ENCODE peak calls at places on chromosomes 4 and X, in seven cellular contexts. W is K562, O is H1, F is SK-N-SH, U is HCT116, R is HepG2, T is GM12878. E is an unnamed sample.

GRCh38 chrX:5810636-5811035 is 418.0 kb downstream of the NLGN4X start:
- DNase-seq in U (no peak), F (no peak), T (no peak), W (no peak), O (no peak), R (no peak), E (no peak)

GRCh38 chrX:110847334-110847733 is 51.7 kb upstream of the CHRDL1 start:
- DNase-seq in F (peak), U (peak), O (no peak), W (peak), R (peak), T (peak), E (peak)

GRCh38 chr4:132824721-132825120 is 324.4 kb upstream of the PCDH10 start:
- DNase-seq in W (no peak), U (no peak), T (no peak), F (no peak), O (no peak), R (no peak), E (no peak)

GRCh38 chr4:181004056-181004455 is 1239.1 kb upstream of the TENM3 start:
- DNase-seq in U (no peak), W (no peak), O (no peak), F (no peak), T (no peak), R (no peak), E (no peak)

GRCh38 chr4:176856421-176856820 is 63.7 kb upstream of the VEGFC start:
- DNase-seq in R (no peak), O (no peak), U (no peak), F (no peak), T (no peak), W (no peak), E (no peak)

GRCh38 chr4:112830753-112831386 is 193.9 kb downstream of the LARP7 start:
- DNase-seq in U (no peak), W (no peak), F (no peak), T (no peak), O (no peak), R (no peak), E (no peak)

GRCh38 chr4:122152699-122153328 is 683 bp downstream of the BLTP1 start:
- DNase-seq in U (no peak), F (peak), R (peak), W (peak), T (no peak), O (no peak), E (no peak)

GRCh38 chr4:29304595-29304994 is 1415.6 kb upstream of the PCDH7 start:
- DNase-seq in F (no peak), T (no peak), W (no peak), R (no peak), U (no peak), O (no peak), E (peak)

GRCh38 chrX:132490086-132490419 is 1.2 kb upstream of the MBNL3 start:
- DNase-seq in U (no peak), F (no peak), O (no peak), R (peak), W (no peak), T (no peak), E (no peak)

GRCh38 chrX:42276982-42277690 is 353.8 kb upstream of the CASK start:
- DNase-seq in T (peak), O (no peak), W (no peak), R (peak), F (no peak), U (no peak), E (no peak)

GRCh38 chr4:87614292-87614890 is 6.1 kb downstream of the DSPP start:
- DNase-seq in W (no peak), U (no peak), F (no peak), O (no peak), R (no peak), T (no peak), E (no peak)

GRCh38 chrX:99777912-99778311 is 632.2 kb downstream of the PCDH19 start:
- DNase-seq in F (no peak), T (no peak), R (no peak), U (no peak), W (no peak), O (no peak), E (no peak)
- TF ChIP-seq JUND in F (no peak), T (no peak), R (no peak), U (no peak), W (no peak), O (no peak), E (no peak)

GRCh38 chr4:188021548-188022249 is 26.1 kb downstream of the ZFP42 start:
- DNase-seq in U (no peak), O (no peak), W (no peak), T (no peak), F (no peak), R (no peak), E (peak)
- TF ChIP-seq JUND in U (no peak), O (no peak), W (no peak), T (no peak), F (no peak), R (no peak), E (no peak)

DNA sequence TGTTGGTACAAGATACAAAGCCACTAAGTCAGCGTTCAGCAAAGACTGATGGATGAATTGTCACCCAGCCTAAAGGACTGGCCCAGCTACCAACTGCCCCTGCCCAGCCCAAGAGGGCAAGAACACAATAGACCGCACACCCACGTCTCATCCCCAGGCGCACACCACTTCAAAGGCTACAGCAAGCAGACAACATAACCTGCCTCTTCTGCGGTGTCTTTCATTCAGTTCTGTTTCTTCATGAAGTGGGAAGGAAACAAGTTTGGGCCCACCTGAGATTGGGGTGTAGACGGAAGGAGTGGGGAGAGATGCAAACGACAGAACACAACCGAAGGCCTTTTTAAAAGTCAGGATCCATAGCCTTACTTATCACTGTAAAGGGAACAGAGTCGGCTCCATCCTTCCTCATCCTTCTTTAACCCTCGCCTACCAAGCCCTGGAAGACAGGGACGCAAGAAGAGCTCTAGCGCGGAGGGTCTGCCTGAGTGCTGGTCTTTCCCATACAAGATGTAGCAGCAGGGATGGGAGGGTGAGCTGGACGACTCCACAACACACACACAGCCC is 691 bp downstream of the SCARB2 start:
- DNase-seq in W (no peak), U (no peak), R (no peak), T (no peak), O (no peak), F (peak), E (no peak)
- TF ChIP-seq JUND in W (no peak), U (no peak), R (no peak), T (no peak), O (no peak), F (no peak), E (no peak)

DNA sequence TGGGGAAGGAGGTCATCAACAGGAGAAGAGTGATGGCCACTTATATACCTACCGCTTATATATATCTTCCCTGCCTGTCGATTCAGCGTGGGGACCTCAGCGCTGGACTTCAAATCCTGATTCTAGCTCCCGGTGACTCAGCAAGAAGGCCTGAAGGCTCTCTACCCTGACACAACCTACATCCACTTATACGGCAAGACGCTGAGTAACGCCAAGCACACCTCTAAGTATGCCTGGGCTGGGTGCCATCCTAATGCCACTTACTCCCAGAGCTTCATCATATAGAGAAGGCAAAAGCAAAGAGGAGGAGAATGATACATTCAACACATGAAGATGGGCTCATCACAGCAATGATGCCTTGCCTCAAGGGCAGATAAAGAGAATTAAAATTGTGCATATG is 198.3 kb downstream of the CHIC2 start:
- DNase-seq in F (no peak), R (no peak), U (no peak), O (no peak), W (no peak), T (no peak), E (no peak)
- TF ChIP-seq JUND in F (no peak), R (no peak), U (no peak), O (no peak), W (no peak), T (no peak), E (no peak)

DNA sequence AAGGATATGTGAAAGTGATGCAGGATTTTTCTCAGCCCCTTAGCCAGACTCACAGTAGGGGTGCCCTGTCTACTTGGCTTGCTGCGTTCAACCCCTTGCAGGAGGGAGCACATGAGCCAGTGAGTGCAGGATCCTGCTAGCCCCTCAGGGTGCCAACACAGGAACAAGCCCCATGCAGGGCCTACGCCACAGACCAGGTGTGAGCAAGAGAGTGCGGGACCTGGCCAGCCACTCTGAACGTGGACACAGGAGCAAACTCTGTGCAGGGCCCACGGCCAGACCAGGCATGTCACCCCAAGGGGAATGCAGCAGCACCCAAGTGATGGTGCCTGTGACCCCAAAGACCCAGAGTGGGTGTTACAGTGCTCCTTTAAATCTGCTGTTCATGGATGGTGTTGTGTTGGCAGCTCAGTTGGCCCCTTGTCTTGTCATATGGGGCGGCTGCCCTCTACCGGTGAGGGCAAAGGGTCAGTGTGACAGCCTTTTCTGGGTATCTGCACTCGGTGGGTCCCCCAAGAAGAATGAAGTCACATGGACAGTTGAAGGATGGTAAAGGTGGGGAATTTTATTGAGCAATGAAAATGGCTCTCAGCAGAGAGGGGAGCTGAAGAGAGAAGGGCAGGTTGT is 188.4 kb upstream of the MAOA start:
- DNase-seq in O (no peak), T (no peak), U (no peak), F (no peak), R (peak), W (peak), E (peak)
- TF ChIP-seq JUND in O (no peak), T (no peak), U (no peak), F (no peak), R (no peak), W (no peak), E (no peak)

DNA sequence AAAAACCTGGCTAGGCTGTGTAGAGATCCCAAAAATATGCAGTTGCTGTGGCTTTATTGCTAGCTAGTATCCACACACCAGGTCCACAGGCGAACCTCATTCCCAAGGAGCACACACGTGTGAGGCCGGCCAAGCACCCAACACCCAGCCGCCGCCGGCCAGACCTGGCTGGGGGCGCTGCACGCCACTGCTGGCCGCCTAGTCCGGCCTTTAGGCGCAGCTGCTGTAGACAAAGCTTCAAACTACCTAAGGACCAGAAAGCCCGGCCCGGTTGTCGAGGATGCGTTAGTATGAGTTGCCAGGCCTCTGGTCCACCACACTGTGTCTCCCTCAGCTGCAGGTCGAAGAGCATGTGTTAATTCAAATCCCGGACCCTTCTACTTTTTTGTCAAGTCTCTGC is 3.1 kb downstream of the POU3F4 start:
- DNase-seq in O (no peak), F (peak), R (no peak), W (no peak), U (no peak), T (no peak), E (no peak)
- TF ChIP-seq JUND in O (no peak), F (no peak), R (no peak), W (no peak), U (no peak), T (no peak), E (no peak)

DNA sequence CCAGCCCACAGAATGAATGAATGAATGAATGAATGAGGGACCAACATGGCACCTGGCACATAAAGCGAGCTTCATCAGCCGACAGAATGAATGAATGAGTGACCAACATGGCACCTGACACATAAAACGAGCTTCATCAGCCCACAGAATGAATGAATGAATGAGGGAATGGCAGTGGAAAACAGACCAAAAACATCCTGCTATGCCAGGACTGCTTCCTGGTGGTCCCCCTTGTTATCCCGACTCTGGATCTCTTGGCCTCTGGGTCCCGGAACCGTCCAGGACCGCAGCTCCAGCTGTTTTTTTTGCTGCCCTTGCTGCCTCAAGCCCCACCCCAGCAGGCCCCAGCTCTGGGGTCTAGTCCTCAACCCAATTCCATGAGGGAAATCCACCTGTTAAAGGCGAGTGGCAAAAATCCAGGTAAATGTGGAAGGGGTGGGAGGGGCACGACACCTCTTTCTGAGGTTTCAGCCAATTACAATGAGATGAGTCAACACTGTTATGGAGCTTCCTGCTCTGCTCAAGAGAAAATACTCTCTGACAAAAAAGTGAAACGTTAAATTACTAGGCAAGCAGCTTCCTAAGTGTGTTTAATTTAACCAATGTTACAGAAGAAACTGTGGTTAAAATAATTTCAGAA is 72.0 kb upstream of the MTNR1A start:
- DNase-seq in R (no peak), W (no peak), F (no peak), U (no peak), T (no peak), O (no peak), E (peak)
- TF ChIP-seq JUND in R (no peak), W (no peak), F (no peak), U (peak), T (no peak), O (no peak), E (no peak)

GRCh38 chr4:1771555-1772305 is 21.4 kb upstream of the FGFR3 start:
- DNase-seq in R (no peak), U (no peak), O (no peak), T (no peak), W (no peak), F (no peak), E (no peak)
- TF ChIP-seq JUND in R (no peak), U (no peak), O (no peak), T (no peak), W (no peak), F (no peak), E (no peak)